ENCODE peak calls at places on chromosome 6, in ten cellular contexts. Z is CD4-positive, CD25-positive, alpha-beta regulatory T cell; E is neuronal stem cell; N is suprapubic skin; A is fibroblast of lung; H is sigmoid colon; B is CD8-positive, alpha-beta memory T cell; G is BE2C; R is psoas muscle; O is breast epithelium. L is an unnamed sample.

GRCh38 chr6:147382945-147383554 is 125.4 kb upstream of the SAMD5 start:
- DNase-seq in N (no peak), Z (peak; percentile 3), R (no peak), B (no peak), H (no peak), E (peak; percentile 4), O (no peak), G (no peak), A (peak; percentile 59), L (no peak)

GRCh38 chr6:111382476-111383294 is 100.3 kb downstream of the REV3L start:
- DNase-seq in R (no peak), G (no peak), O (no peak), B (no peak), A (no peak), Z (no peak), N (no peak), H (peak; percentile 73), E (no peak), L (peak; percentile 75)

GRCh38 chr6:161961796-161962195 is 687.9 kb upstream of the AGPAT4 start:
- DNase-seq in B (no peak), N (no peak), Z (no peak), A (no peak), H (no peak), R (no peak), O (no peak), G (no peak), E (no peak), L (no peak)

GRCh38 chr6:1729133-1729751 is 119.5 kb downstream of the FOXC1 start:
- DNase-seq in H (no peak), O (no peak), R (no peak), E (no peak), Z (no peak), B (no peak), G (no peak), A (no peak), N (no peak), L (no peak)

GRCh38 chr6:45378324-45378926 is 691 bp upstream of the SUPT3H start:
- DNase-seq in N (no peak), E (no peak), O (no peak), H (no peak), B (peak; percentile 3), R (peak; percentile 65), A (no peak), Z (no peak), G (no peak), L (peak; percentile 15)

GRCh38 chr6:38671885-38672467 is 31.0 kb downstream of the GLO1 start:
- DNase-seq in H (no peak), E (peak; percentile 17), Z (peak; percentile 55), N (no peak), G (peak; percentile 46), R (no peak), B (no peak), A (peak; percentile 77), O (no peak), L (peak; percentile 18)

GRCh38 chr6:134539865-134540323 is 222.0 kb upstream of the SGK1 start:
- DNase-seq in G (peak; percentile 17), E (no peak), H (no peak), A (no peak), R (no peak), B (no peak), Z (no peak), O (peak; percentile 79), N (no peak), L (no peak)

GRCh38 chr6:148868314-148868713 is 121.5 kb downstream of the UST start:
- DNase-seq in O (no peak), N (no peak), R (no peak), H (no peak), Z (no peak), A (peak; percentile 71), B (no peak), E (no peak), G (no peak), L (no peak)

GRCh38 chr6:14396826-14397517 is 279.4 kb downstream of the CD83 start:
- DNase-seq in E (no peak), G (peak; percentile 15), N (no peak), H (no peak), O (no peak), B (no peak), R (peak; percentile 55), Z (no peak), A (peak; percentile 54), L (peak; percentile 6)

GRCh38 chr6:158835616-158836221 is 16.6 kb upstream of the EZR start:
- DNase-seq in R (no peak), O (no peak), E (no peak), N (no peak), G (peak; percentile 62), B (no peak), A (peak; percentile 77), Z (no peak), H (peak; percentile 64), L (peak; percentile 82)

GRCh38 chr6:4516206-4516605 is 260.0 kb upstream of the CDYL start:
- DNase-seq in O (no peak), R (no peak), A (no peak), Z (no peak), E (no peak), G (no peak), H (no peak), B (no peak), N (no peak), L (no peak)

GRCh38 chr6:4521070-4521469 is 255.1 kb upstream of the CDYL start:
- DNase-seq in E (no peak), N (no peak), H (no peak), R (no peak), B (no peak), G (no peak), O (no peak), Z (no peak), A (no peak), L (no peak)

GRCh38 chr6:4513561-4513960 is 262.6 kb upstream of the CDYL start:
- DNase-seq in N (no peak), H (no peak), Z (no peak), O (no peak), A (no peak), E (no peak), R (no peak), G (no peak), B (no peak), L (no peak)

GRCh38 chr6:4522453-4522852 is 253.8 kb upstream of the CDYL start:
- DNase-seq in Z (no peak), R (no peak), N (no peak), A (no peak), H (no peak), B (no peak), E (no peak), O (no peak), G (no peak), L (no peak)

GRCh38 chr6:4518506-4518905 is 257.7 kb upstream of the CDYL start:
- DNase-seq in N (no peak), R (no peak), O (no peak), B (no peak), A (peak; percentile 44), G (no peak), H (no peak), E (no peak), Z (no peak), L (no peak)
- H3K4me1 ChIP-seq in N (no peaks in the 10 kb centered on the region), R (no peaks in the 10 kb centered on the region), O (no peaks in the 10 kb centered on the region), B (no peaks in the 10 kb centered on the region), A (no peaks in the 10 kb centered on the region), G (no peaks in the 10 kb centered on the region), H (no peaks in the 10 kb centered on the region), E (peaks cover 1% of the 10 kb centered on the region), Z (no peaks in the 10 kb centered on the region), L (no peaks in the 10 kb centered on the region)

DNA sequence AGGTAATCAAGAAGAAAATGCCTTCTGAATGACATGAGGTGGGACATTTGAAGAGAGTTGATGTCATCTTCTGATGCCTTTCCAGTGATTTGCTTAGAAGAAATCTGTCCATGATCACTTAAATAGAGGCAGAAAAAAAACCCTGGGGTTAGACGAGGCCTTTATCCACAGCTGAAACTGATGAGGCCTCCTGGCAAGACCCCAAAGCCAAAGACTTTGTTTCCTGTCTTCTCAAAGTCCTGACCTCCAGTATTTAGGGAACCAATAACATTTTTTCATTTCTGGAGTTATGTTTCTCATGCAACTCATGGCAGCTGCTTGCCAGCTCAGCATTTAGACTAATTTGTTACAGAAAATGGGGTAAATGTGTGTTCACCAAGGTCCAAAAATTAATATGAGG is 248.0 kb upstream of the PRDM1 start:
- DNase-seq in N (no peak), R (no peak), E (no peak), A (peak; percentile 30), Z (no peak), B (no peak), O (no peak), H (no peak), G (no peak), L (no peak)
- H3K4me1 ChIP-seq in N (peaks cover 10% of the 10 kb centered on the region), R (no peaks in the 10 kb centered on the region), E (no peaks in the 10 kb centered on the region), A (no peaks in the 10 kb centered on the region), Z (no peaks in the 10 kb centered on the region), B (no peaks in the 10 kb centered on the region), O (no peaks in the 10 kb centered on the region), H (no peaks in the 10 kb centered on the region), G (no peaks in the 10 kb centered on the region), L (no peaks in the 10 kb centered on the region)

DNA sequence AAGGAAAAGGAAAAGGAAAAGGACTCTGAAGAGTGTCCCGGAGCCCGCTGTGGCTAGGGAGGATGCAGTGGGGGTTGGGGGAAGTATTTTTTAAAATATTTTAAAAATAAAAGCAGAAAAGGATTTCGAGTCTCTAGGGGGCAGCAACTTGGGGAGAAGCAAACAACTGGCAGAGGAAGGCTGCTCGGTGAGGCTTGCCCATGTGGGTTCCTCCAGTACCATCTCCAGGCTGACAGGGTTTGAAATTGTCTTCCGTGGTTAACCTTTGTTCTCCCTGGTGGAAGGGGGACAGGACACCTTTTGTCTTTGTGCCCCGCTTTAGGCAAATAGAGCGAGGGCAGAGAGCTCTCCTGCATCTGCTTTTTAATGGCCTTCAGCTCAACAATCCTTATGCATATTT is 60.4 kb upstream of the SNX9 start:
- DNase-seq in G (no peak), A (peak; percentile 29), H (no peak), N (no peak), Z (no peak), R (no peak), E (no peak), O (no peak), B (no peak), L (no peak)
- H3K4me1 ChIP-seq in G (no peaks in the 10 kb centered on the region), A (peaks cover 33% of the 10 kb centered on the region), H (peaks cover 52% of the 10 kb centered on the region), N (peaks cover 57% of the 10 kb centered on the region), Z (peaks cover 50% of the 10 kb centered on the region), R (peaks cover 20% of the 10 kb centered on the region), E (no peaks in the 10 kb centered on the region), O (peaks cover 20% of the 10 kb centered on the region), B (peaks cover 50% of the 10 kb centered on the region), L (peaks cover 49% of the 10 kb centered on the region)

GRCh38 chr6:6694825-6695710 is 106.5 kb downstream of the LY86 start:
- DNase-seq in B (no peak), A (peak; percentile 30), E (no peak), G (no peak), H (peak; percentile 57), R (peak; percentile 63), Z (no peak), N (no peak), O (no peak), L (no peak)

GRCh38 chr6:6697620-6698019 is 109.1 kb downstream of the LY86 start:
- DNase-seq in B (no peak), N (no peak), E (no peak), A (peak; percentile 12), G (no peak), H (no peak), R (no peak), Z (no peak), O (no peak), L (no peak)

GRCh38 chr6:6695711-6696048 is 107.2 kb downstream of the LY86 start:
- DNase-seq in E (no peak), Z (no peak), H (no peak), O (no peak), B (no peak), N (no peak), G (no peak), A (peak; percentile 45), R (no peak), L (no peak)

GRCh38 chr6:6694368-6694780 is 105.9 kb downstream of the LY86 start:
- DNase-seq in H (no peak), N (no peak), B (no peak), Z (no peak), O (no peak), G (no peak), R (no peak), A (no peak), E (no peak), L (no peak)

GRCh38 chr6:6696867-6697531 is 108.5 kb downstream of the LY86 start:
- DNase-seq in Z (no peak), H (no peak), B (no peak), N (no peak), G (peak; percentile 70), O (no peak), A (peak; percentile 78), E (peak; percentile 77), R (peak; percentile 69), L (peak; percentile 85)
- H3K4me1 ChIP-seq in Z (no peaks in the 10 kb centered on the region), H (peaks cover 28% of the 10 kb centered on the region), B (no peaks in the 10 kb centered on the region), N (peaks cover 80% of the 10 kb centered on the region), G (peaks cover 5% of the 10 kb centered on the region), O (peaks cover 7% of the 10 kb centered on the region), A (peaks cover 18% of the 10 kb centered on the region), E (peaks cover 9% of the 10 kb centered on the region), R (peaks cover 8% of the 10 kb centered on the region), L (peaks cover 49% of the 10 kb centered on the region)